ENCODE peak calls at places on chromosomes 11 and 22, in nine cellular contexts. O is hypothalamus; Q is KG1; M is endodermal cell; S is cardiac fibroblast; T is occipital lobe; P is fibroblast of pulmonary artery; N is neural crest cell; A is activated effector memory CD4-positive, alpha-beta T cell treated with anti-CD3 and anti-CD28 coated beads, Interleukin-2, amount 50 U/mL, for 16 hours. G is an unnamed sample.

GRCh38 chr11:130882138-130882551 is 34.1 kb downstream of the SNX19 start:
- DNase-seq in O (no peak), Q (no peak), M (no peak), S (no peak), T (no peak), P (no peak), N (no peak), A (no peak), G (no peak)

GRCh38 chr11:100810146-100810545 is 123.1 kb downstream of the ARHGAP42 start:
- DNase-seq in O (no peak), Q (no peak), M (no peak), S (peak; percentile 28), T (no peak), P (no peak), N (no peak), A (no peak), G (no peak)

GRCh38 chr11:72760543-72761400 is 8.6 kb upstream of the ARAP1 start:
- DNase-seq in O (no peak), Q (no peak), M (no peak), S (peak; percentile 85), T (no peak), P (peak; percentile 58), N (no peak), A (no peak), G (no peak)

GRCh38 chr11:64245797-64246623 is 733 bp downstream of the PPP1R14B start:
- DNase-seq in O (no peak), Q (no peak), M (peak; percentile 80), S (peak; percentile 93), T (no peak), P (peak; percentile 82), N (no peak), A (peak; percentile 92), G (no peak)

GRCh38 chr11:63907063-63907462 is 9.9 kb downstream of the RCOR2 start:
- DNase-seq in O (no peak), Q (no peak), M (no peak), S (no peak), T (no peak), P (no peak), N (no peak), A (no peak), G (peak; percentile 24)

GRCh38 chr22:38203090-38203810 is 1.5 kb downstream of the MAFF start:
- DNase-seq in O (no peak), Q (no peak), M (peak; percentile 84), S (peak; percentile 58), T (no peak), P (peak; percentile 50), N (no peak), A (peak; percentile 80), G (peak; percentile 44)

GRCh38 chr11:134557571-134558257 is 145.7 kb upstream of the B3GAT1 start:
- DNase-seq in O (no peak), Q (no peak), M (peak; percentile 40), S (no peak), T (no peak), P (no peak), N (no peak), A (no peak), G (no peak)

GRCh38 chr22:43535741-43536140 is 123.9 kb downstream of the MPPED1 start:
- DNase-seq in O (no peak), Q (no peak), M (no peak), S (no peak), T (no peak), P (no peak), N (no peak), A (no peak), G (no peak)

GRCh38 chr11:102318469-102318868 is 1.2 kb downstream of the BIRC3 start:
- DNase-seq in O (no peak), Q (no peak), M (no peak), S (no peak), T (no peak), P (no peak), N (no peak), A (peak; percentile 84), G (no peak)

GRCh38 chr11:3954448-3955298 is 99.2 kb downstream of the STIM1 start:
- DNase-seq in O (no peak), Q (no peak), M (no peak), S (peak; percentile 60), T (no peak), P (no peak), N (no peak), A (no peak), G (no peak)

G was measured in NCI-H1417.